ENCODE peak calls at places on chromosome 1, in seven cellular contexts. Z is colonic mucosa, O is fibroblast of lung, T is tibial nerve, H is GM13977, A is choroid plexus epithelial cell, X is lung. B is an unnamed sample.

GRCh38 chr1:25679170-25679569 is 62.6 kb downstream of the MAN1C1 start:
- DNase-seq in Z (no peak), O (no peak), T (no peak), H (no peak), A (no peak), X (no peak), B (no peak)

GRCh38 chr1:100387209-100387608 is 34.9 kb downstream of the CDC14A start:
- DNase-seq in Z (no peak), O (peak), T (no peak), H (no peak), A (peak), X (no peak), B (no peak)

GRCh38 chr1:221517961-221518360 is 223.9 kb downstream of the DUSP10 start:
- DNase-seq in Z (no peak), O (peak), T (no peak), H (no peak), A (peak), X (no peak), B (no peak)

GRCh38 chr1:18740617-18741016 is 110.0 kb downstream of the PAX7 start:
- DNase-seq in Z (no peak), O (no peak), T (no peak), H (no peak), A (no peak), X (no peak), B (no peak)

GRCh38 chr1:169509354-169509753 is 23.6 kb upstream of the SLC19A2 start:
- DNase-seq in Z (no peak), O (no peak), T (no peak), H (no peak), A (peak), X (no peak), B (no peak)

GRCh38 chr1:23020731-23021130 is 1.5 kb downstream of the KDM1A start:
- DNase-seq in Z (no peak), O (peak), T (no peak), H (no peak), A (no peak), X (no peak), B (no peak)

GRCh38 chr1:25433389-25434186 is 2.9 kb downstream of the MACO1 start:
- DNase-seq in Z (no peak), O (no peak), T (peak), H (no peak), A (peak), X (no peak), B (no peak)

GRCh38 chr1:180249725-180250498 is 19.8 kb downstream of the LHX4 start:
- DNase-seq in Z (no peak), O (no peak), T (no peak), H (no peak), A (peak), X (no peak), B (peak)